ENCODE peak calls at places on chromosomes 6 and 20, in eight cellular contexts. N is naive thymus-derived CD8-positive, alpha-beta T cell; U is B cell; H is hippocampal formation; F is effector CD4-positive, alpha-beta T cell; E is GM18507; I is activated T-helper 2 cell treated with anti-CD3 and anti-CD28 coated beads, Interferon-gamma antibody, Interleukin-2, Interleukin-4, amounts not matched to agents 10 μg/mL and 5 μg/mL and 100 μg/mL, durations not matched to agents 14 hours and 24 hours and 36 hours; Q is stimulated activated CD8-positive, alpha-beta memory T cell treated with anti-CD3 and anti-CD28 coated beads, Interleukin-4, amount 100 ng/mL, for 1 hour. K is an unnamed sample.

GRCh38 chr20:41242807-41243206 is 74.7 kb downstream of the ZHX3 start:
- DNase-seq in N (peak), U (no peak), H (no peak), F (no peak), E (no peak), I (no peak), Q (no peak), K (no peak)

GRCh38 chr20:57897891-57898290 is 188.1 kb upstream of the PMEPA1 start:
- DNase-seq in N (no peak), U (no peak), H (no peak), F (no peak), E (no peak), I (no peak), Q (no peak), K (no peak)

GRCh38 chr20:51089272-51089671 is 66.4 kb upstream of the KCNG1 start:
- DNase-seq in N (no peak), U (no peak), H (no peak), F (no peak), E (no peak), I (no peak), Q (no peak), K (no peak)

GRCh38 chr6:4358414-4359107 is 223.2 kb upstream of the ECI2 start:
- DNase-seq in N (no peak), U (no peak), H (peak), F (no peak), E (no peak), I (no peak), Q (no peak), K (peak)

GRCh38 chr6:29887819-29888581 is 54.3 kb upstream of the HLA-A start:
- DNase-seq in N (peak), U (peak), H (no peak), F (peak), E (peak), I (peak), Q (peak), K (peak)

GRCh38 chr6:127869772-127870404 is 31.0 kb downstream of the THEMIS start:
- DNase-seq in N (no peak), U (no peak), H (peak), F (no peak), E (no peak), I (no peak), Q (no peak), K (no peak)

GRCh38 chr6:127173541-127173940 is 55.1 kb downstream of the RSPO3 start:
- DNase-seq in N (no peak), U (no peak), H (no peak), F (no peak), E (no peak), I (no peak), Q (no peak), K (no peak)

GRCh38 chr6:131862486-131862885 is 54.7 kb downstream of the ENPP1 start:
- DNase-seq in N (no peak), U (no peak), H (no peak), F (no peak), E (no peak), I (no peak), Q (no peak), K (no peak)

GRCh38 chr20:31260326-31260932 is 3.0 kb downstream of the DEFB115 start:
- DNase-seq in N (no peak), U (no peak), H (no peak), F (no peak), E (no peak), I (no peak), Q (no peak), K (no peak)

GRCh38 chr6:140061422-140062041 is 687.1 kb upstream of the CITED2 start:
- DNase-seq in N (no peak), U (no peak), H (no peak), F (no peak), E (no peak), I (no peak), Q (no peak), K (no peak)

GRCh38 chr6:41302638-41303037 is 16.2 kb upstream of the TREM1 start:
- DNase-seq in N (no peak), U (no peak), H (no peak), F (no peak), E (no peak), I (no peak), Q (no peak), K (no peak)

GRCh38 chr20:43994486-43995100 is 79.9 kb downstream of the TOX2 start:
- DNase-seq in N (no peak), U (no peak), H (no peak), F (no peak), E (no peak), I (no peak), Q (no peak), K (peak)

GRCh38 chr20:31642837-31643236 is 5.1 kb downstream of the COX4I2 start:
- DNase-seq in N (no peak), U (no peak), H (no peak), F (no peak), E (no peak), I (no peak), Q (no peak), K (no peak)

GRCh38 chr6:170106906-170107525 is 183.9 kb downstream of the DLL1 start:
- DNase-seq in N (no peak), U (no peak), H (no peak), F (no peak), E (no peak), I (no peak), Q (no peak), K (peak)

GRCh38 chr6:165713845-165714466 is 50.9 kb upstream of the PDE10A start:
- DNase-seq in N (no peak), U (no peak), H (no peak), F (no peak), E (no peak), I (no peak), Q (no peak), K (no peak)

GRCh38 chr20:7459123-7459522 is 481.1 kb downstream of the HAO1 start:
- DNase-seq in N (no peak), U (no peak), H (no peak), F (no peak), E (no peak), I (no peak), Q (no peak), K (no peak)

GRCh38 chr6:109515781-109516409 is 32.9 kb upstream of the ZBTB24 start:
- DNase-seq in N (peak), U (no peak), H (no peak), F (no peak), E (no peak), I (no peak), Q (no peak), K (no peak)

GRCh38 chr6:150491131-150491795 is 108.4 kb upstream of the PLEKHG1 start:
- DNase-seq in N (no peak), U (no peak), H (no peak), F (no peak), E (peak), I (no peak), Q (no peak), K (no peak)

GRCh38 chr6:79266051-79266450 is 31.6 kb upstream of the HMGN3 start:
- DNase-seq in N (no peak), U (no peak), H (no peak), F (no peak), E (no peak), I (no peak), Q (no peak), K (no peak)

GRCh38 chr6:131368077-131368911 is 204.7 kb upstream of the ARG1 start:
- DNase-seq in N (no peak), U (peak), H (peak), F (no peak), E (no peak), I (no peak), Q (no peak), K (peak)

GRCh38 chr6:94052754-94053153 is 633.4 kb upstream of the EPHA7 start:
- DNase-seq in N (no peak), U (no peak), H (no peak), F (no peak), E (no peak), I (no peak), Q (no peak), K (no peak)

GRCh38 chr6:115591973-115592486 is 468.7 kb downstream of the FRK start:
- DNase-seq in N (no peak), U (no peak), H (no peak), F (no peak), E (no peak), I (no peak), Q (no peak), K (no peak)

GRCh38 chr6:2791124-2792050 is 26.2 kb downstream of the WRNIP1 start:
- DNase-seq in N (peak), U (peak), H (peak), F (peak), E (peak), I (peak), Q (no peak), K (no peak)

GRCh38 chr6:18016133-18016532 is 28.7 kb upstream of the KIF13A start:
- DNase-seq in N (no peak), U (no peak), H (no peak), F (no peak), E (no peak), I (no peak), Q (no peak), K (no peak)

GRCh38 chr6:34556031-34556471 is at the start of gene SPDEF:
- DNase-seq in N (no peak), U (no peak), H (no peak), F (no peak), E (no peak), I (no peak), Q (no peak), K (no peak)

GRCh38 chr6:6210994-6211393 is 109.5 kb downstream of the F13A1 start:
- DNase-seq in N (no peak), U (no peak), H (no peak), F (no peak), E (no peak), I (no peak), Q (no peak), K (no peak)

GRCh38 chr6:158279615-158280014 is 32.6 kb upstream of the TULP4 start:
- DNase-seq in N (no peak), U (no peak), H (no peak), F (no peak), E (no peak), I (no peak), Q (no peak), K (no peak)

GRCh38 chr6:149935246-149935645 is 6.6 kb upstream of the ULBP2 start:
- DNase-seq in N (no peak), U (no peak), H (no peak), F (no peak), E (no peak), I (no peak), Q (no peak), K (no peak)

K was measured in left lobe of liver.